ENCODE peak calls at places on chromosomes 3 and 15, in four cellular contexts. M is mesenchymal stem cell, W is neuronal stem cell, Q is fibroblast of lung. E is an unnamed sample.

GRCh38 chr3:129046732-129047552 is 13.6 kb upstream of the GP9 start:
- DNase-seq in W (no peak), M (no peak), Q (no peak), E (no peak)

GRCh38 chr3:25009665-25010064 is 418.4 kb upstream of the RARB start:
- DNase-seq in Q (no peak), M (no peak), W (no peak), E (no peak)

GRCh38 chr15:62715946-62716345 is 326.6 kb upstream of the TPM1 start:
- DNase-seq in Q (no peak), W (no peak), M (no peak), E (no peak)

GRCh38 chr3:184085389-184085852 is 11.4 kb upstream of the HTR3E start:
- DNase-seq in Q (peak; percentile 23), M (peak; percentile 61), W (no peak), E (no peak)

GRCh38 chr3:119492810-119493209 is 5.5 kb upstream of the TIMMDC1 start:
- DNase-seq in Q (no peak), M (no peak), W (no peak), E (no peak)

GRCh38 chr3:105823149-105823866 is 45.5 kb downstream of the CBLB start:
- DNase-seq in W (no peak), Q (peak; percentile 99), M (peak; percentile 97), E (peak; percentile 99)

GRCh38 chr3:130759692-130760338 is 13.2 kb upstream of the PIK3R4 start:
- DNase-seq in Q (peak; percentile 33), M (peak; percentile 60), W (peak; percentile 32), E (peak; percentile 22)

GRCh38 chr3:171227828-171228227 is 201.3 kb upstream of the SLC2A2 start:
- DNase-seq in Q (no peak), W (no peak), M (no peak), E (no peak)

GRCh38 chr3:177448987-177449975 is 252.0 kb upstream of the TBL1XR1 start:
- DNase-seq in M (peak; percentile 71), W (no peak), Q (peak; percentile 99), E (peak; percentile 99)

GRCh38 chr3:11555211-11555782 is 88.4 kb downstream of the VGLL4 start:
- DNase-seq in M (no peak), Q (no peak), W (no peak), E (no peak)

GRCh38 chr15:47834093-47834492 is 116.8 kb downstream of the SEMA6D start:
- DNase-seq in M (no peak), W (no peak), Q (no peak), E (no peak)

GRCh38 chr3:48723725-48724124 is 6.7 kb upstream of the IP6K2 start:
- DNase-seq in W (no peak), Q (no peak), M (no peak), E (no peak)

GRCh38 chr15:92831459-92832229 is 68.5 kb upstream of the CHD2 start:
- DNase-seq in W (peak; percentile 95), M (peak; percentile 97), Q (peak; percentile 98), E (peak; percentile 97)

GRCh38 chr15:44137750-44138149 is 57.3 kb downstream of the FRMD5 start:
- DNase-seq in W (no peak), Q (peak; percentile 52), M (no peak), E (peak; percentile 36)

GRCh38 chr15:66255293-66255676 is 1.7 kb upstream of the MEGF11 start:
- DNase-seq in M (no peak), W (no peak), Q (no peak), E (no peak)

GRCh38 chr3:64345351-64345750 is 120.1 kb upstream of the PRICKLE2 start:
- DNase-seq in W (no peak), Q (peak; percentile 94), M (peak; percentile 93), E (peak; percentile 95)

GRCh38 chr3:100575704-100576103 is 33.7 kb upstream of the ADGRG7 start:
- DNase-seq in Q (no peak), M (no peak), W (no peak), E (no peak)
- H3K27ac ChIP-seq in Q (no peak overlapping the region), M (no peak overlapping the region), W (no peak overlapping the region), E (no peak overlapping the region)

DNA sequence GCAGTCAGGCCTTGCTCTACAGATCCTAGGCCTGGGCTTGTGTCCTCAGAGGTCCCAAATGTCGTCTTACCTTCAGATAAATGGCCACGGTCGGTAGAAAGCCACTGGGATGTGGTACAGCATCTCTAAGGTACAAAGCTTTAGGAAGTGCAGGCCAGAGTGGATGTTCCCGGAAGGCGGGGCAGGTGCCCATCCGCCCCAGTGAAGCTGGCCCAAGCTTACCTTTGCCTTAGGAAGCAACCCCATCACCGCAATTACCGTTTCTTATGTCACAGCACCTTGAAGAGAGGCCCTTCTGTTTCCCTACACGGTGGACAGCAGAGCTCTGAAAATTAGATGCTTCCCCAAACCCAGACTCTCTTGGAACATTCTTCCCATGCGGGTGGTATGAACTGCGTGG is 240.1 kb upstream of the LYSMD4 start:
- DNase-seq in Q (no peak), M (no peak), W (no peak), E (no peak)
- H3K9me3 ChIP-seq in Q (no peaks in the 10 kb centered on the region), M (no peaks in the 10 kb centered on the region), W (no peaks in the 10 kb centered on the region), E (no peaks in the 10 kb centered on the region)

GRCh38 chr3:196128172-196128843 is 46.4 kb upstream of the TFRC start:
- DNase-seq in Q (no peak), M (no peak), W (no peak), E (no peak)

GRCh38 chr3:196131921-196132320 is 50.0 kb upstream of the TFRC start:
- DNase-seq in W (no peak), Q (no peak), M (no peak), E (no peak)

GRCh38 chr3:196122688-196123046 is 40.8 kb upstream of the TFRC start:
- DNase-seq in W (no peak), Q (no peak), M (no peak), E (no peak)

GRCh38 chr3:196124608-196125007 is 42.7 kb upstream of the TFRC start:
- DNase-seq in M (no peak), Q (no peak), W (no peak), E (no peak)

DNA sequence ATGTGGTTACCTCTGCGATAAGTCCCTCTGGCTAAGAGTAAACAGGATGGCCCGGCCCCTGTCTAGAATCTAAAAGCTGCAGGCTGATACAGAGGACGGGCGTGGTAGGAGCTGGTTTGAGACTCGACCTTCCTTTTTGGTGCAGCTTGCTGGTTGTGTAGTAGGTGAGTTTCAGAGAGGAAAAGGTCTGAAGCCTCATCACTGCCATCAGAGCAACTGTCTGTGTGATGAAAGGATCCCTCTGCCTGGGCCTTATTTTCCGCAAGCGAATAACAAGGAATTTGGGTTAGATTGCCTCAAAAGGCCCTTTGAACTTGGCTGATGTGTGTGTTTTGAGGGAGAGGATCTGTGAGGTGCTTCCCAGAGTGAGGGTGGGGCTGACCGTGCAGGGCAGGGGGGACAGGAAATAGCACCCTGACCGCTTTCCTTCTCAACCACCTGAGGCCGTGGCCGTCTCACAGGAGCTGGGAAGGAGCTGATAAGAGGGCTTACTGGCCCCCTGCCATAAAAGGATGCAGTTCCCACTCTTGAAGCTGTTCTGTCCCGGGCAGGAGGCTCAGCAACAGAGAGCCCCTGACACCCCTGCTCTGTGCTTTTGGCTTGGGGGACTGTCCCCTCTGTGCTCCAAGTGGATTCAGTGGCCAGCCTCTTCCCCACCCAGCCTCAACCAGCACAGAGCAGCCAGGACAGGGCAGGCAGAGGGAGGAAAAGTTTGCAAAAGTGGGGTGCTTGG is 45.6 kb upstream of the TFRC start:
- DNase-seq in W (no peak), Q (no peak), M (no peak), E (no peak)
- H3K9ac ChIP-seq in W (no peak overlapping the region), Q (no peak overlapping the region), M (no peak overlapping the region), E (no peak overlapping the region)

GRCh38 chr3:73786346-73786807 is 161.6 kb upstream of the PDZRN3 start:
- DNase-seq in M (peak; percentile 63), Q (peak; percentile 95), W (no peak), E (peak; percentile 92)

GRCh38 chr3:73784647-73785420 is 160.1 kb upstream of the PDZRN3 start:
- DNase-seq in W (no peak), M (peak; percentile 39), Q (peak; percentile 52), E (peak; percentile 48)

GRCh38 chr3:73783811-73784210 is 159.1 kb upstream of the PDZRN3 start:
- DNase-seq in Q (no peak), M (no peak), W (no peak), E (no peak)

GRCh38 chr3:73781536-73781935 is 156.8 kb upstream of the PDZRN3 start:
- DNase-seq in M (no peak), Q (peak; percentile 38), W (no peak), E (peak; percentile 22)
- H3K27ac ChIP-seq in M (no peak overlapping the region), Q (no peak overlapping the region), W (no peak overlapping the region), E (no peak overlapping the region)

GRCh38 chr15:25176616-25176923 is 221.8 kb downstream of the SNRPN start:
- DNase-seq in Q (no peak), W (no peak), M (no peak), E (no peak)

GRCh38 chr15:25178835-25179672 is 224.3 kb downstream of the SNRPN start:
- DNase-seq in M (no peak), Q (no peak), W (no peak), E (no peak)

GRCh38 chr15:25177955-25178801 is 223.4 kb downstream of the SNRPN start:
- DNase-seq in W (no peak), Q (no peak), M (no peak), E (no peak)

GRCh38 chr15:25175789-25176615 is 221.2 kb downstream of the SNRPN start:
- DNase-seq in M (no peak), Q (no peak), W (no peak), E (no peak)

GRCh38 chr15:25176991-25177954 is 222.5 kb downstream of the SNRPN start:
- DNase-seq in M (no peak), Q (no peak), W (no peak), E (no peak)
- H3K9me3 ChIP-seq in M (peaks cover 18% of the 10 kb centered on the region), Q (no peaks in the 10 kb centered on the region), W (peaks cover 52% of the 10 kb centered on the region), E (peaks cover 23% of the 10 kb centered on the region)

GRCh38 chr3:46939578-46940405 is 36.8 kb downstream of the CCDC12 start:
- DNase-seq in M (no peak), W (no peak), Q (no peak), E (no peak)
- H3K9ac ChIP-seq in M (no peak overlapping the region), W (no peak overlapping the region), Q (no peak overlapping the region), E (no peak overlapping the region)

DNA sequence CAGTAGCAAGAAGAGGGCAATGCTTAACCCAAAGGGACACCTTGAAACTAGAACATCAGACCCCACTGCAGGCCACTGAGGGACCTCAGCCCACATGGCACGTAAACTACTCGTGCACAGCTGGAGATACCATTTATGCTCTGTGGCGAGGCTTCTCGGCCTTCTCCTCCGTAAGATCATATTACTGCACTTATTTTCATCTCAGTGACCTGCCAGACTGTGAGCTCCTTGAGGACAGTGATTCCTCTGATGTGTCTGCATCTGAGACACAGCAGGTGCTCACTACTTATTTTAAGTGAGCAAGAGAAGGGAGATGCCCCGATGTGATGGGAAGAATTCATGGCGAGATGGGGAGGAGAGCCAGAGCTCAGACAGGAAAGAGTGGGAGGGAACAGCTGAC is 137.6 kb downstream of the RPLP1 start:
- DNase-seq in M (no peak), Q (no peak), W (no peak), E (no peak)
- H3K27ac ChIP-seq in M (no peak overlapping the region), Q (no peak overlapping the region), W (no peak overlapping the region), E (no peak overlapping the region)

DNA sequence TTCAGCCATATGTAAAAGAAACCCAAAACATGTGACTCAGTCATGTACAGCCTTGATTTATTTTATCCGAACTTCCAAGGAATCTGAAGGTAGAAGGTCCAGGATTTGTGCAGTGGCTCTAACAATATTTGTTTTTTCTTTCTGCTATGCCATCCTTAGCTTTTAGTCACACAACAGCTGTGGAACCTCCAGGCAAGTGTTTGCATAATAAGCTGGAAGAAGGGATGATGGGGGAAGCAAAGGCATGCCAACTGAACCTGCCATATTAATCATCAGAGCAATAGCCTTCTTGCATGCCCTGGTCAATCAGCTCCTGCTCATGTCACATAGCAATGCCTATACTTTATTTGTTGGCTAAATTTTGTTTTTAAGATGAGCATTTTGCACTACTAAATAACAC is 444.7 kb upstream of the ARPP21 start:
- DNase-seq in Q (peak; percentile 31), W (no peak), M (no peak), E (peak; percentile 16)
- H3K9me3 ChIP-seq in Q (no peaks in the 10 kb centered on the region), W (no peaks in the 10 kb centered on the region), M (no peaks in the 10 kb centered on the region), E (no peaks in the 10 kb centered on the region)

E was measured in astrocyte.